ENCODE peak calls at places on chromosome 10, in five cellular contexts. V is adrenal gland, S is pancreas, C is gastrocnemius medialis, K is ovary. E is an unnamed sample.

GRCh38 chr10:89295597-89295996 is 6.2 kb upstream of the IFIT2 start:
- DNase-seq in S (no peak), V (no peak), C (no peak), K (no peak), E (peak; percentile 18)

GRCh38 chr10:46234431-46235060 is 52.3 kb upstream of the ANTXRL start:
- DNase-seq in S (no peak), C (no peak), V (peak; percentile 20), K (peak; percentile 11), E (no peak)

GRCh38 chr10:23408330-23408976 is 30.4 kb upstream of the OTUD1 start:
- DNase-seq in K (no peak), S (no peak), V (no peak), C (no peak), E (peak; percentile 52)

GRCh38 chr10:29068302-29068701 is 220.6 kb upstream of the LYZL1 start:
- DNase-seq in S (no peak), K (no peak), V (no peak), C (no peak), E (no peak)

GRCh38 chr10:81569488-81569887 is 305.5 kb upstream of the NRG3 start:
- DNase-seq in C (no peak), S (no peak), V (no peak), K (no peak), E (no peak)

GRCh38 chr10:127506094-127506493 is 43.0 kb upstream of the NPS start:
- DNase-seq in K (no peak), V (no peak), S (no peak), C (no peak), E (no peak)

GRCh38 chr10:9305018-9305655 is 1250.6 kb downstream of the GATA3 start:
- DNase-seq in S (no peak), V (no peak), C (no peak), K (no peak), E (peak; percentile 23)

GRCh38 chr10:120891367-120891766 is 40.2 kb downstream of the WDR11 start:
- DNase-seq in K (no peak), C (no peak), V (no peak), S (no peak), E (no peak)

DNA sequence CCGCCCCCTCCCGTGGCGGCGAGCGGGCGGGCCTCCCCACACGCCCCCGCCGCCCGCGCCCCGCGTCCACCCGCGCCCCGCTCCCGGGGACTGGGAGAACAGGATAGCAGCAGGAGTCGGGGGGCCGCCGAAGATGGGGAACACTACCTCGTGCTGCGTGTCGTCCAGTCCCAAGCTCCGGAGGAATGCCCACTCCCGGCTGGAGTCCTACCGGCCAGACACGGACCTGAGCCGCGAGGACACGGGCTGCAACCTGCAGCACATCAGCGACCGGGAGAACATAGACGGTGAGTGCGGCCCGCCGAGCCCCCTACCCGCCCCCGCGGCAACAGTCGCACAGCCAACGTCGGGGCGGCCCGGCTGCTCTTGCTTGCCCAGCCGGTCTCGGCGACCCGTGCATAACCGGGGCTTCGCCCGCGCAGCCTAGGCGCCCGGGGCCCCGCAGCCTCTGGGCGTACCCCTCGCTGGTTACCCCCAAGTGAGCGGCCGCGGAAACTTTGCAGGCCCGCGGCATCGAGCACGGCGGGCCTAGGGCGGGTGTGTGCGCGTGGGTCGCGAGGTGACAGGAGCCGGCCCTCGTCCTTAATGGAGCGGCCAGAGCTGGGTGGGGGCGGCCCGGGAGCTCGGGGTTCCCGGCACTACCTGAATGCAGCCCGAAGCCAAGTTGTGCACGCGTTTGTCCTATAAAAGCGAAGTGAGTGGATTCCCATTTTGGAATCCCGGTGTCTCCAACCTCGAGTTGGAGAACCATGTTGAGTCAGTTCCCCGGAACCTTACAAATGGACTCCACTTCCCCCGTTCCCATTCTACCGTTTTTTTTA is 822 bp downstream of the CCNY start:
- DNase-seq in S (peak; percentile 24), K (peak; percentile 65), C (no peak), V (peak; percentile 71), E (peak; percentile 55)
- TF ChIP-seq CTCF in S (no peak), K (no peak), C (peak; percentile 26), V (peak; percentile 20), E (no peak)

GRCh38 chr10:73264423-73264822 is 12.0 kb upstream of the MRPS16 start:
- DNase-seq in K (no peak), S (no peak), C (no peak), V (no peak), E (no peak)
- H3K4me1 ChIP-seq in K (no peaks in the 10 kb centered on the region), S (no peaks in the 10 kb centered on the region), C (no peaks in the 10 kb centered on the region), V (peaks cover 8% of the 10 kb centered on the region), E (no peaks in the 10 kb centered on the region)

DNA sequence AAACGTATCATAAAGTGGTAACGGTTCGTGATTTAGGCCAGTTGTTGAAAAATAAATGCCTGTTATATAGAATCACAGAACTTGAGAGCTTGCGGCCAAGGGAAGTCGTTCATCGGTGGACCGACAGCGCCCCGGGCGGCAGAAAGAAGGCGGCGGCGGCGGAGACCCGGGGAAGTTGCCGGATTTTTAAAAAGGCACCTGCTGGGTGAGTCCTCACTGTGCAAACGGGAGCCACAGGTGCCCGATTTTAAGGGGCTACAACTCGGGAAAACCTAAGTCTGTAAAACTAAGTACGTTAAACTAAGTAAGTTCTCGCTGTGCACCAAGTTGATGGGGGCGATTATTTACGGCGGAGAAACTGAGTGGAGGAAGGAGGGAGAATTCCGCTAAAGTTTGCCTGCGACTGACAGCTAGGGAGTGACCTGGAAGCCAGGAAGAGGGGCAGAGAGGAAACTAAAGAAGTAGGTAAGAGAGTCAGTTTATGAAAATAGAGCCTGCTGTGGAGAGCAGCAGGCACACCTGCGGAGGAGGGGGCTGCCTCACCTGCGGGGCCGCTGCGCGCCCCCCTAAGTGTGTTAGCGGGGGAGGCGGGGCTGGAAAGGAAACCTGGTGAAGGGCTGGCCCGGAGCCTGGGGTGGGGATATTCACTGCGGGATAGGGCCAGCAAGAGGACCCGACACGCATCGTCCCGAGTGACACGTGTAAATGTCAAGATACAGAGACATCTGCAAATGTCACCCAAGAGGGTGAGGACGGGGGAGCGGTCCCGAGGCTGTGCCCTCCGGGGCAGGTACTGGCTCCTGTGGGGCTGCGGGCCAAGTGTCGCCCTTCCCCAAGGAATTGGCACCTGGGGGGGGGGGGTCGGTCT is 1.0 kb downstream of the ADAM12 start:
- DNase-seq in S (peak; percentile 35), V (peak; percentile 79), C (no peak), K (peak; percentile 87), E (peak; percentile 79)
- TF ChIP-seq CTCF in S (peak; percentile 58), V (peak; percentile 72), C (peak; percentile 51), K (peak; percentile 80), E (peak; percentile 93)

GRCh38 chr10:14617850-14618249 is 156.8 kb downstream of the FAM107B start:
- DNase-seq in C (no peak), K (no peak), V (no peak), S (no peak), E (no peak)
- H3K4me1 ChIP-seq in C (no peaks in the 10 kb centered on the region), K (no peaks in the 10 kb centered on the region), V (peaks cover 5% of the 10 kb centered on the region), S (peaks cover 6% of the 10 kb centered on the region), E (peaks cover 5% of the 10 kb centered on the region)

DNA sequence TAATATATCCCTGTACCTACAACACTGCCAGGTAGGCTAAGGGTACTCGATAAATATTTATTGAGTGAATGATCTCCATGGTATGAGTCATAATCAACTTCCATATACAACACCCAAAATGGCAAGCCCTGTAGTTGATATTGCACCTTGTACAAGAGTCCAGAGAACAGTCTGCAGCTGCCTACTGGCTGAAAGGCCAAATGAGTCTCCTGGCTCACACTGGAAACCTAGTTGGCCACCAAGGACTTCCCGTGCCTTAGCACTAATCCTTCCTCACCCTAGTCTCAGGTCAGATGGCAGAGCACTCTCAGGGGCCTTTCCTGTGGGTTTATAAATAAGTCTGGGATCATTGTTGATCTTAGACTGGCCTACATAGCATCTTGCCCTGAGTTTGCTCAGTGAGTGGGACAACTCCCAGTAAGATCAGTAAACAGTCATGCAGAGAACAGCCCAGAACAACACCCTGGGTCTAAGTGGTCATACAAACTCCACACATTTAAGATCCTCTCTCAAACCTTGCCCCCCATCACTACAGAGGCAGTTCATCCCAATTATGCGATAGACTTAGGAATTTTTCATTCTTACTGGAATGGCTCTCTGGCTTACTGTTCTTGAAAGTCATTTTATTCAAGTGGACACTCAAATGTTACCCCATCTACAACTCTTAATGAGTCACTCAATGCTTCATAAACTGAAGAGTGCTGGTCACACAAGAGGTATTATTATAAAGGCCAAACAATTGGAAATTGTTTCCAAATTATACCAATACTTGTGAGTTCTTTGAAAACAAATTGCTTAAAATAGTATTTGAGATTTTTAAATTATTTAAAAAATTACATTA is 14.7 kb upstream of the SLC16A9 start:
- DNase-seq in V (no peak), C (peak; percentile 83), K (no peak), S (no peak), E (no peak)
- TF ChIP-seq CTCF in V (no peak), C (no peak), K (no peak), S (no peak), E (no peak)